ENCODE peak calls at places on chromosomes 4 and X, in eight cellular contexts. G is PC-9, P is mammary epithelial cell, Z is GM23248, Q is Karpas-422, B is OCI-LY7, X is GM23338, T is IMR-90. U is an unnamed sample.

GRCh38 chr4:120694973-120695372 is 227.6 kb downstream of the PRDM5 start:
- DNase-seq in G (no peak), P (peak; percentile 75), Z (peak; percentile 49), Q (no peak), B (no peak), X (no peak), T (peak; percentile 82), U (peak; percentile 2)

GRCh38 chr4:91471280-91471679 is 832.5 kb upstream of the GRID2 start:
- DNase-seq in G (no peak), P (no peak), Z (no peak), Q (no peak), B (no peak), X (no peak), T (no peak), U (no peak)

GRCh38 chr4:145333786-145334185 is 147.9 kb upstream of the SMAD1 start:
- DNase-seq in G (no peak), P (no peak), Z (no peak), Q (no peak), B (no peak), X (no peak), T (no peak), U (no peak)

GRCh38 chrX:46649421-46650260 is 76.1 kb downstream of the CHST7 start:
- DNase-seq in G (no peak), P (no peak), Z (peak; percentile 42), Q (no peak), B (peak; percentile 32), X (peak; percentile 71), T (peak; percentile 19), U (peak; percentile 52)

GRCh38 chrX:47047989-47048388 is 30.3 kb upstream of the RGN start:
- DNase-seq in G (no peak), P (no peak), Z (no peak), Q (no peak), B (no peak), X (no peak), T (peak; percentile 35), U (no peak)

GRCh38 chrX:22314211-22314610 is 41.5 kb downstream of the CBLL2 start:
- DNase-seq in G (no peak), P (peak; percentile 2), Z (no peak), Q (no peak), B (no peak), X (no peak), T (no peak), U (no peak)

GRCh38 chr4:182155806-182156205 is 87.4 kb upstream of the TENM3 start:
- DNase-seq in G (no peak), P (no peak), Z (no peak), Q (no peak), B (no peak), X (no peak), T (peak; percentile 44), U (peak; percentile 66)

GRCh38 chrX:43148305-43148704 is 370.3 kb upstream of the PPP1R2C start:
- DNase-seq in G (no peak), P (no peak), Z (no peak), Q (no peak), B (no peak), X (no peak), T (no peak), U (no peak)

GRCh38 chr4:25563071-25563564 is 92.5 kb upstream of the SLC34A2 start:
- DNase-seq in G (peak; percentile 44), P (no peak), Z (no peak), Q (no peak), B (no peak), X (no peak), T (no peak), U (no peak)

GRCh38 chrX:115892787-115893671 is 277.5 kb upstream of the AGTR2 start:
- DNase-seq in G (peak; percentile 95), P (peak; percentile 73), Z (peak; percentile 17), Q (peak; percentile 93), B (no peak), X (peak; percentile 38), T (peak; percentile 54), U (peak; percentile 70)

GRCh38 chr4:105352826-105353225 is 121.0 kb downstream of the PPA2 start:
- DNase-seq in G (no peak), P (no peak), Z (peak; percentile 20), Q (no peak), B (no peak), X (no peak), T (peak; percentile 56), U (no peak)

GRCh38 chr4:123659759-123660158 is 263.2 kb downstream of the SPRY1 start:
- DNase-seq in G (peak; percentile 48), P (peak; percentile 31), Z (no peak), Q (no peak), B (peak; percentile 45), X (peak; percentile 68), T (no peak), U (no peak)

GRCh38 chr4:166839615-166840251 is 394.6 kb downstream of the SPOCK3 start:
- DNase-seq in G (no peak), P (no peak), Z (no peak), Q (no peak), B (no peak), X (no peak), T (no peak), U (no peak)

GRCh38 chrX:130778773-130779172 is 124.2 kb downstream of the ENOX2 start:
- DNase-seq in G (no peak), P (peak; percentile 52), Z (peak; percentile 57), Q (no peak), B (no peak), X (no peak), T (peak; percentile 12), U (no peak)

GRCh38 chr4:3386486-3386885 is 55.3 kb upstream of the HGFAC start:
- DNase-seq in G (no peak), P (peak; percentile 75), Z (no peak), Q (no peak), B (no peak), X (no peak), T (no peak), U (no peak)

GRCh38 chr4:3389186-3389878 is 52.4 kb upstream of the HGFAC start:
- DNase-seq in G (no peak), P (no peak), Z (no peak), Q (no peak), B (no peak), X (no peak), T (no peak), U (no peak)

GRCh38 chr4:3388461-3389185 is 53.1 kb upstream of the HGFAC start:
- DNase-seq in G (no peak), P (peak; percentile 84), Z (peak; percentile 94), Q (peak; percentile 44), B (no peak), X (no peak), T (peak; percentile 73), U (peak; percentile 39)

GRCh38 chr4:3387154-3387942 is 54.4 kb upstream of the HGFAC start:
- DNase-seq in G (no peak), P (peak; percentile 36), Z (no peak), Q (peak; percentile 59), B (peak; percentile 71), X (no peak), T (no peak), U (no peak)

GRCh38 chr4:3387943-3388348 is 53.8 kb upstream of the HGFAC start:
- DNase-seq in G (no peak), P (peak; percentile 88), Z (peak; percentile 76), Q (no peak), B (no peak), X (no peak), T (peak; percentile 23), U (peak; percentile 44)
- H4K20me1 ChIP-seq in G (no peaks in the 10 kb centered on the region), P (no peaks in the 10 kb centered on the region), Z (no peaks in the 10 kb centered on the region), Q (no peaks in the 10 kb centered on the region), B (no peaks in the 10 kb centered on the region), X (no peaks in the 10 kb centered on the region), T (peaks cover 6% of the 10 kb centered on the region), U (no peaks in the 10 kb centered on the region)

GRCh38 chr4:7195546-7196282 is 3.4 kb downstream of the SORCS2 start:
- DNase-seq in G (no peak), P (no peak), Z (peak; percentile 37), Q (no peak), B (no peak), X (no peak), T (no peak), U (no peak)
- H4K20me1 ChIP-seq in G (no peaks in the 10 kb centered on the region), P (peaks cover 1% of the 10 kb centered on the region), Z (no peaks in the 10 kb centered on the region), Q (no peaks in the 10 kb centered on the region), B (no peaks in the 10 kb centered on the region), X (no peaks in the 10 kb centered on the region), T (no peaks in the 10 kb centered on the region), U (no peaks in the 10 kb centered on the region)

DNA sequence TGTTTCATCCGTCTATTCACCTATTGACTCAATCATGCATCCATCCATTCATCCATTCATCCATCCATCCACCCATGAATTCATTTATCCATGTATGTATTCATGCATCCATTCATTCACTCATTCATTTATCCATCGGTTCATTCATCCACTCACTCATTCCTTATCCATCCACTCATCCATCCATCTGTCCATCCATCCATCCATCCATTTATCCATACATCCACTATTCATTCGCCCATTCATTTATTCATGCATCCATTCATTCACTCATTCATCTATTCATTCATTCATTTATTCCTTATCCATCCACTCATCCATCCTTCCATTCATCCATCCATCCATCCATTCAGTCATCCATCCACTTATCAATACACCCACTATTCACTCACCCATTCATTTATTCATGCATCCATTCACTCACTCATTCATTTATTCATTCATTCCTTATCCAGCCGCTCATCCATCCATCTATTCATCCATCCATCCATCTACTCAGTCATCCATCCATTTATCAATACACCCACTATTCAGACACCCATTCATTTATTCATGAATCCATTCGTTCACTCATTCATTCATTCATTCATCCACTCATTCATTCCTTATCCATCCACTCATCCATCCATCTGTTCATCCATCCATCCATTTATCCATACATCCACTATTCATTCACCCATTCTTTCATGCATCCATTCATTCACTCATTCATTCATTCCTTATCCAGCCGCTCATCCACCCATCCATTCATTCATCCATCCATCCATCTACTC is 11.2 kb downstream of the P2RY8 start:
- DNase-seq in G (no peak), P (no peak), Z (no peak), Q (no peak), B (no peak), X (no peak), T (no peak), U (no peak)
- H4K20me1 ChIP-seq in G (no peaks in the 10 kb centered on the region), P (no peaks in the 10 kb centered on the region), Z (no peaks in the 10 kb centered on the region), Q (peaks cover 31% of the 10 kb centered on the region), B (peaks cover 11% of the 10 kb centered on the region), X (no peaks in the 10 kb centered on the region), T (no peaks in the 10 kb centered on the region), U (no peaks in the 10 kb centered on the region)

DNA sequence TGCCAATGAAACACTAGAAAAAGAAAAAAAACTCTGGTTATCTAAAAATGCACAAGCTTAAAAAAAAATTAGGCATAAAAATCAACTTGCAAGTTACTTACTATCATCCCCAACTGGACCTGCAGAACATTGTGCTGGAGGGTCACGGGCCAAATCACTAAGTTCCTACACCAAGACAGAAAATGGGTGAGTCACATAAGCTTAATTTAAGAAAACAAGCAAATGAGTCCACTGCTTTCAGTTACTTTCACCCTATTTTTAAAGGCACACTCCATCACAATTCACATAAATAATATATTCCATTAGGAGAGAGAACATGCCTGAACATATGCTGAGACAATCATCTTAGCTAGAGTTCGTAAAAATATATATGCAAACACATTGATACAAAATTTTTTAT is 17.7 kb downstream of the UBE2D3 start:
- DNase-seq in G (no peak), P (no peak), Z (peak; percentile 53), Q (no peak), B (no peak), X (no peak), T (peak; percentile 62), U (no peak)
- H4K20me1 ChIP-seq in G (peaks cover 68% of the 10 kb centered on the region), P (peaks cover 5% of the 10 kb centered on the region), Z (peaks cover 47% of the 10 kb centered on the region), Q (peaks cover 53% of the 10 kb centered on the region), B (peaks cover 83% of the 10 kb centered on the region), X (peaks cover 53% of the 10 kb centered on the region), T (peaks cover 89% of the 10 kb centered on the region), U (peaks cover 75% of the 10 kb centered on the region)

U was measured in SK-N-SH.